ENCODE peak calls at places on chromosomes 12 and 14, in eight cellular contexts. O, F, V, L, A, S, N and P are unnamed samples.
A peak's percentile ranks its signal among the peaks of the same experiment; 100 is the strongest.

GRCh38 chr14:99768381-99768780 is 24.8 kb upstream of the EML1 start:
- DNase-seq in O (no peak), F (no peak), V (no peak), L (no peak), A (no peak), S (no peak), N (no peak), P (no peak)

GRCh38 chr14:56745091-56745490 is 65.2 kb downstream of the OTX2 start:
- DNase-seq in O (no peak), F (no peak), V (no peak), L (no peak), A (no peak), S (no peak), N (no peak), P (no peak)

GRCh38 chr14:87196436-87196835 is 796.5 kb downstream of the GALC start:
- DNase-seq in O (no peak), F (peak; percentile 56), V (no peak), L (no peak), A (no peak), S (no peak), N (no peak), P (no peak)

GRCh38 chr12:28770329-28770728 is 378.7 kb upstream of the FAR2 start:
- DNase-seq in O (no peak), F (no peak), V (no peak), L (no peak), A (no peak), S (peak; percentile 70), N (no peak), P (no peak)

GRCh38 chr14:99331796-99332195 is 59.8 kb upstream of the BCL11B start:
- DNase-seq in O (no peak), F (no peak), V (no peak), L (no peak), A (no peak), S (no peak), N (no peak), P (no peak)

GRCh38 chr14:90551733-90552464 is 155.1 kb downstream of the CALM1 start:
- DNase-seq in O (no peak), F (no peak), V (no peak), L (no peak), A (no peak), S (no peak), N (no peak), P (no peak)

GRCh38 chr14:23827100-23827892 is 126.3 kb upstream of the DHRS4 start:
- DNase-seq in O (no peak), F (no peak), V (no peak), L (no peak), A (no peak), S (no peak), N (no peak), P (no peak)

GRCh38 chr12:112680993-112681392 is 110.6 kb upstream of the RPH3A start:
- DNase-seq in O (no peak), F (no peak), V (no peak), L (no peak), A (no peak), S (no peak), N (no peak), P (no peak)